ENCODE peak calls at places on chromosomes 2 and 18, in six cellular contexts. Y, J, S, G, E and A are unnamed samples.

GRCh38 chr2:20108655-20109396 is 57.4 kb upstream of the LAPTM4A start:
- DNase-seq in S (peak; percentile 88), Y (no peak), E (no peak), J (no peak), G (no peak), A (no peak)

GRCh38 chr2:181683518-181684453 is 3.5 kb upstream of the NEUROD1 start:
- DNase-seq in E (no peak), S (no peak), G (no peak), Y (no peak), J (no peak), A (no peak)

GRCh38 chr2:27212626-27213471 is 781 bp upstream of the SLC5A6 start:
- DNase-seq in J (no peak), E (no peak), S (no peak), G (peak; percentile 15), Y (no peak), A (no peak)

GRCh38 chr2:192035731-192036442 is 158.8 kb downstream of the TMEFF2 start:
- DNase-seq in J (no peak), Y (no peak), S (no peak), G (no peak), E (no peak), A (no peak)

GRCh38 chr2:237299897-237300296 is 114.1 kb downstream of the COL6A3 start:
- DNase-seq in G (no peak), J (no peak), Y (no peak), S (peak; percentile 84), E (no peak), A (no peak)

GRCh38 chr18:74499633-74500032 is 3.5 kb downstream of the CNDP2 start:
- DNase-seq in Y (peak; percentile 62), S (peak; percentile 43), J (peak; percentile 75), G (peak; percentile 5), E (no peak), A (no peak)

GRCh38 chr2:183998041-183998796 is 600.1 kb upstream of the ZNF804A start:
- DNase-seq in E (no peak), G (no peak), J (no peak), Y (no peak), S (no peak), A (no peak)

GRCh38 chr18:13178197-13178596 is 40.4 kb upstream of the LDLRAD4 start:
- DNase-seq in S (no peak), J (no peak), G (no peak), Y (no peak), E (no peak), A (no peak)

GRCh38 chr2:46445561-46445960 is 33.8 kb upstream of the TMEM247 start:
- DNase-seq in S (no peak), Y (no peak), E (no peak), J (no peak), G (no peak), A (no peak)

GRCh38 chr18:21444465-21445023 is 156.0 kb downstream of the ESCO1 start:
- DNase-seq in G (no peak), Y (peak; percentile 65), S (peak; percentile 40), E (no peak), J (no peak), A (no peak)

GRCh38 chr2:20438334-20439192 is 8.3 kb upstream of the RHOB start:
- DNase-seq in Y (no peak), J (no peak), E (no peak), G (no peak), S (peak; percentile 96), A (no peak)

GRCh38 chr2:185522472-185522871 is 216.1 kb upstream of the FSIP2 start:
- DNase-seq in E (no peak), J (no peak), Y (no peak), S (no peak), G (no peak), A (no peak)

GRCh38 chr18:54947115-54947514 is 12.1 kb downstream of the CCDC68 start:
- DNase-seq in S (no peak), Y (no peak), E (no peak), J (no peak), G (no peak), A (no peak)

GRCh38 chr2:195026261-195026660 is 630.8 kb upstream of the SLC39A10 start:
- DNase-seq in J (peak; percentile 21), E (no peak), S (peak; percentile 42), Y (no peak), G (no peak), A (no peak)

GRCh38 chr2:182422864-182423263 is 4.0 kb downstream of the PDE1A start:
- DNase-seq in S (no peak), J (no peak), G (no peak), Y (no peak), E (no peak), A (no peak)

GRCh38 chr18:11947214-11948119 is 33.8 kb upstream of the IMPA2 start:
- DNase-seq in E (peak; percentile 9), Y (peak; percentile 86), S (peak; percentile 97), G (peak; percentile 44), J (peak; percentile 98), A (peak; percentile 80)

GRCh38 chr18:35841283-35841682 is 131.2 kb upstream of the RMP24 start:
- DNase-seq in G (no peak), E (no peak), J (no peak), Y (no peak), S (no peak), A (no peak)

GRCh38 chr18:7645756-7646155 is 78.6 kb downstream of the PTPRM start:
- DNase-seq in E (no peak), G (no peak), Y (no peak), S (no peak), J (no peak), A (no peak)

GRCh38 chr2:239175181-239175580 is 225.6 kb downstream of the HDAC4 start:
- DNase-seq in S (no peak), G (no peak), J (no peak), E (no peak), Y (no peak), A (no peak)